ENCODE peak calls at places on chromosomes 4 and X, in ten cellular contexts. Y is Peyer's patch, V is prostate gland, O is dorsolateral prefrontal cortex, E is uterus, K is AG09309, L is Panc1, Z is psoas muscle, Q is WERI-Rb-1, B is neural crest cell. R is an unnamed sample.
A peak's percentile ranks its signal among the peaks of the same experiment; 100 is the strongest.

GRCh38 chr4:139849219-139849618 is 183.6 kb downstream of the MGST2 start:
- DNase-seq in Y (no peak), V (no peak), O (no peak), E (no peak), K (no peak), L (no peak), Z (no peak), Q (no peak), B (no peak), R (no peak)

GRCh38 chr4:57110635-57111546 is 706 bp upstream of the IGFBP7 start:
- DNase-seq in Y (peak; percentile 53), V (peak; percentile 29), O (no peak), E (peak; percentile 37), K (no peak), L (no peak), Z (peak; percentile 54), Q (peak; percentile 22), B (peak; percentile 12), R (peak; percentile 11)

GRCh38 chrX:17442898-17443297 is 67.9 kb downstream of the NHS start:
- DNase-seq in Y (no peak), V (no peak), O (no peak), E (no peak), K (no peak), L (no peak), Z (no peak), Q (no peak), B (no peak), R (no peak)

GRCh38 chr4:34037280-34037679 is 2207.0 kb downstream of the ARAP2 start:
- DNase-seq in Y (no peak), V (no peak), O (no peak), E (no peak), K (no peak), L (no peak), Z (no peak), Q (no peak), B (no peak), R (no peak)

GRCh38 chr4:111689731-111690130 is 455.5 kb upstream of the FAM241A start:
- DNase-seq in Y (no peak), V (no peak), O (no peak), E (no peak), K (no peak), L (no peak), Z (no peak), Q (no peak), B (no peak), R (no peak)

GRCh38 chr4:186169942-186170802 is 21.2 kb upstream of the CYP4V2 start:
- DNase-seq in Y (no peak), V (no peak), O (no peak), E (no peak), K (no peak), L (no peak), Z (no peak), Q (no peak), B (no peak), R (no peak)

GRCh38 chr4:139973611-139974010 is 180.4 kb downstream of the MAML3 start:
- DNase-seq in Y (no peak), V (no peak), O (no peak), E (no peak), K (no peak), L (no peak), Z (no peak), Q (no peak), B (no peak), R (no peak)

GRCh38 chrX:130097507-130098201 is 12.6 kb downstream of the ELF4 start:
- DNase-seq in Y (peak; percentile 82), V (no peak), O (no peak), E (no peak), K (no peak), L (no peak), Z (peak; percentile 38), Q (peak; percentile 79), B (no peak), R (peak; percentile 23)

GRCh38 chr4:174460684-174461083 is 61.6 kb downstream of the HPGD start:
- DNase-seq in Y (no peak), V (no peak), O (no peak), E (no peak), K (no peak), L (no peak), Z (no peak), Q (no peak), B (no peak), R (no peak)

GRCh38 chr4:64489628-64490027 is 80.4 kb upstream of the TECRL start:
- DNase-seq in Y (no peak), V (no peak), O (no peak), E (no peak), K (no peak), L (no peak), Z (no peak), Q (no peak), B (no peak), R (no peak)

GRCh38 chrX:1452497-1453389 is at the start of gene ASMTL:
- DNase-seq in Y (peak; percentile 100), V (peak; percentile 100), O (peak; percentile 100), E (peak; percentile 100), K (peak; percentile 96), L (peak; percentile 68), Z (peak; percentile 99), Q (peak; percentile 99), B (peak; percentile 100), R (peak; percentile 100)

GRCh38 chr4:7304436-7304835 is 112.1 kb downstream of the SORCS2 start:
- DNase-seq in Y (no peak), V (no peak), O (no peak), E (no peak), K (no peak), L (no peak), Z (no peak), Q (no peak), B (no peak), R (no peak)

DNA sequence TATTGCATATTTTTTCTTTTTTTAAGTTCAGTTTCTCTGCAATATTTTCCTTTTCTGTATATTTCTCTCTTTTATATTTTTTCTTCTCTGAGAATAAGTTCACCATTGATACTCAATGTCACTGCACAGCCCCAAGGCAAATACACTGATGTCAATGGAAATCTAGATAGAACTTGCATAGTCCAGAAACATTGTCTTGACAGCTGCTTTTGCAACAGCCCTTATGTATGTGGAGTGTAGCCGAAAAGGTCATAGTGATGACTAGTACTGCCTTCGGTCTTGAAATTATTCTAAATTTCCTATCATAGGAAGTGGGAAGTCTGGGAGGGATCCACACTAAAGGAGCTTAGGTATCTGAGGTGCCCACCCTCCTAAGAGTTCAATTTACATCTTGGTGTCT is 150.0 kb downstream of the SPOCK3 start:
- DNase-seq in Y (no peak), V (no peak), O (no peak), E (no peak), K (no peak), L (no peak), Z (no peak), Q (no peak), B (no peak), R (no peak)
- TF ChIP-seq CTCF in Y (no peak), V (no peak), O (no peak), E (no peak), K (no peak), L (no peak), Z (no peak), Q (no peak), B (no peak), R (no peak)

DNA sequence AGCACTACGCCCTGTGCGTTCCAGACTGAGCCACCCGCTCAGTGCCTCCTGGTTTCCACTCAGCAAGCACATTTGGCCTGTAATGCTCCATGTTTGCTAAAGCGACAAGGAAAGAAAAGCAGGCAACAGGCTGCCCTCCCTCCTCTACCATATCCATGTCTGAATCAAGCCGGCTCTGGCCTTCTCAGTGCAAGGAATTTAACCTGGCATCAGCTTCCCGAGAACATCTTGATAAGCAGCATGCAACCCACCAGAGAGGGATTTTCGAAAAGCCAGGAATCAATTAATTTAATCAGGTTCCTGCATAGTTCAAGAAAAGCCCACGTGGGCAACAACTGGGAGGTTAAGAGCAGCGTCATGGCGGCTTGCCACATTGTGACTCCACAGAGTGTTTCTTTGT is 228.2 kb downstream of the HS6ST2 start:
- DNase-seq in Y (no peak), V (no peak), O (no peak), E (no peak), K (no peak), L (no peak), Z (no peak), Q (no peak), B (no peak), R (no peak)
- TF ChIP-seq CTCF in Y (no peak), V (no peak), O (no peak), E (no peak), K (no peak), L (no peak), Z (no peak), Q (no peak), B (no peak), R (no peak)

GRCh38 chrX:136201601-136202000 is 49.6 kb downstream of the MAP7D3 start:
- DNase-seq in Y (no peak), V (no peak), O (no peak), E (no peak), K (no peak), L (no peak), Z (no peak), Q (no peak), B (no peak), R (no peak)

GRCh38 chrX:136198678-136199243 is 51.4 kb downstream of the FHL1 start:
- DNase-seq in Y (no peak), V (no peak), O (no peak), E (no peak), K (no peak), L (no peak), Z (peak; percentile 51), Q (no peak), B (no peak), R (no peak)

GRCh38 chrX:136199365-136199764 is 51.8 kb downstream of the MAP7D3 start:
- DNase-seq in Y (no peak), V (no peak), O (no peak), E (no peak), K (no peak), L (no peak), Z (no peak), Q (no peak), B (no peak), R (no peak)

GRCh38 chrX:136202889-136203288 is 48.3 kb downstream of the MAP7D3 start:
- DNase-seq in Y (no peak), V (no peak), O (no peak), E (no peak), K (peak; percentile 66), L (no peak), Z (no peak), Q (no peak), B (no peak), R (no peak)

DNA sequence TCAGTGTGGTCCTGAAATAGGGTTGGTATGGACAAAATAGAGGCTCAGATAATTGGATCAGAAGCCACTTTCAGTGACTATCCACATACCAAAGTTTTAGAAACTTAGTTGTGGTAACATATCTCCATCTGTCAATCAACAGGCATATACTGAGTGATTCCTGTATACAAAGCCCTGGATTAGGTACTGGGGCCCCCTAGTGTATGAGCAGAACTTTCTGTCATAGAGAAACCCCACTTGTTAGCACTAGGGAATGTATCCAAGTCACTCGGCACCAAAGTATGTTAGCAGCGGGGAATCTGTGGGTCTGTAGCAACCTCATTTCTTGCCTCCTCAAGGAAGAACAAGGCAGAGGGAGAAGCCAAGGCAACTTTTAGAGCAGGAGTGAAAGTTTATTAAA is 50.7 kb downstream of the MAP7D3 start:
- DNase-seq in Y (no peak), V (no peak), O (no peak), E (no peak), K (no peak), L (no peak), Z (no peak), Q (no peak), B (no peak), R (no peak)
- TF ChIP-seq CTCF in Y (no peak), V (no peak), O (peak; percentile 15), E (no peak), K (peak; percentile 45), L (peak; percentile 70), Z (peak; percentile 33), Q (no peak), B (peak; percentile 20), R (peak; percentile 17)

GRCh38 chr4:127352220-127352619 is 280.5 kb upstream of the INTU start:
- DNase-seq in Y (no peak), V (no peak), O (no peak), E (no peak), K (no peak), L (no peak), Z (no peak), Q (peak; percentile 14), B (no peak), R (no peak)
- TF ChIP-seq CTCF in Y (no peak), V (no peak), O (no peak), E (no peak), K (no peak), L (no peak), Z (no peak), Q (peak; percentile 26), B (no peak), R (no peak)

R was measured in activated CD8-positive, alpha-beta T cell treated with anti-CD3 and anti-CD28 coated beads for 36 hours.